ENCODE peak calls at places on chromosomes 13 and 19, in five cellular contexts. One of them, this sample, is unnamed. For H4K20me1 and H3F3A, the result is how much of the 10 kb centered on the place peaks cover.

GRCh38 chr19:17332677-17333581 is 1.7 kb downstream of the ANO8 start:
- DNase-seq in SK-N-SH: peak
- DNase-seq in neural progenitor cell: peak
- DNase-seq in GM23338: peak
- DNase-seq in GM23248: peak
- DNase-seq in this sample: peak

GRCh38 chr19:46299695-46300094 is 2.9 kb downstream of the HIF3A start:
- DNase-seq in SK-N-SH: no peak
- DNase-seq in neural progenitor cell: no peak
- DNase-seq in GM23338: no peak
- DNase-seq in GM23248: no peak
- DNase-seq in this sample: no peak

GRCh38 chr13:96141032-96141431 is 51.1 kb downstream of the HS6ST3 start:
- DNase-seq in SK-N-SH: no peak
- DNase-seq in neural progenitor cell: peak
- DNase-seq in GM23338: peak
- DNase-seq in GM23248: peak
- DNase-seq in this sample: no peak

GRCh38 chr13:106602178-106602577 is 34.2 kb upstream of the ARGLU1 start:
- DNase-seq in SK-N-SH: no peak
- DNase-seq in neural progenitor cell: no peak
- DNase-seq in GM23338: no peak
- DNase-seq in GM23248: no peak
- DNase-seq in this sample: no peak

GRCh38 chr13:69485991-69486592 is 621.5 kb upstream of the ATXN8OS start:
- DNase-seq in SK-N-SH: no peak
- DNase-seq in neural progenitor cell: no peak
- DNase-seq in GM23338: peak
- DNase-seq in GM23248: no peak
- DNase-seq in this sample: no peak

GRCh38 chr13:99540530-99540929 is 39.3 kb downstream of the TM9SF2 start:
- DNase-seq in SK-N-SH: no peak
- DNase-seq in neural progenitor cell: no peak
- DNase-seq in GM23338: no peak
- DNase-seq in GM23248: no peak
- DNase-seq in this sample: no peak

GRCh38 chr19:38852231-38853044 is 2.7 kb upstream of the HNRNPL start:
- DNase-seq in SK-N-SH: peak
- DNase-seq in neural progenitor cell: peak
- DNase-seq in GM23338: peak
- DNase-seq in GM23248: peak
- DNase-seq in this sample: peak

GRCh38 chr13:109494955-109495354 is 291.4 kb downstream of the IRS2 start:
- DNase-seq in SK-N-SH: peak
- DNase-seq in neural progenitor cell: no peak
- DNase-seq in GM23338: no peak
- DNase-seq in GM23248: peak
- DNase-seq in this sample: no peak

GRCh38 chr19:38134538-38135149 is 89.4 kb downstream of the DPF1 start:
- DNase-seq in SK-N-SH: peak
- DNase-seq in neural progenitor cell: peak
- DNase-seq in GM23338: peak
- DNase-seq in GM23248: peak
- DNase-seq in this sample: peak

GRCh38 chr19:34265221-34265650 is 10.9 kb downstream of the GARRE1 start:
- DNase-seq in SK-N-SH: no peak
- DNase-seq in neural progenitor cell: no peak
- DNase-seq in GM23338: peak
- DNase-seq in GM23248: no peak
- DNase-seq in this sample: no peak

GRCh38 chr13:110368408-110368807 is 61.3 kb downstream of the COL4A2 start:
- DNase-seq in SK-N-SH: no peak
- DNase-seq in neural progenitor cell: no peak
- DNase-seq in GM23338: no peak
- DNase-seq in GM23248: no peak
- DNase-seq in this sample: no peak

GRCh38 chr19:4492337-4493103 is 20.4 kb downstream of the HDGFL2 start:
- DNase-seq in SK-N-SH: no peak
- DNase-seq in neural progenitor cell: no peak
- DNase-seq in GM23338: no peak
- DNase-seq in GM23248: no peak
- DNase-seq in this sample: no peak

GRCh38 chr19:3278294-3278693 is 53.8 kb downstream of the CELF5 start:
- DNase-seq in SK-N-SH: no peak
- DNase-seq in neural progenitor cell: no peak
- DNase-seq in GM23338: no peak
- DNase-seq in GM23248: no peak
- DNase-seq in this sample: no peak

GRCh38 chr13:55439450-55439849 is 1701.3 kb upstream of the PRR20A start:
- DNase-seq in SK-N-SH: no peak
- DNase-seq in neural progenitor cell: peak
- DNase-seq in GM23338: peak
- DNase-seq in GM23248: no peak
- DNase-seq in this sample: no peak

GRCh38 chr19:52936958-52937334 is 13.7 kb upstream of the ZNF888 start:
- DNase-seq in SK-N-SH: no peak
- DNase-seq in neural progenitor cell: no peak
- DNase-seq in GM23338: no peak
- DNase-seq in GM23248: no peak
- DNase-seq in this sample: no peak

GRCh38 chr13:28498481-28499115 is 3.7 kb upstream of the FLT1 start:
- DNase-seq in SK-N-SH: no peak
- DNase-seq in neural progenitor cell: no peak
- DNase-seq in GM23338: no peak
- DNase-seq in GM23248: no peak
- DNase-seq in this sample: no peak

GRCh38 chr19:9883231-9883758 is 48.2 kb downstream of the PIN1 start:
- DNase-seq in SK-N-SH: no peak
- DNase-seq in neural progenitor cell: peak
- DNase-seq in GM23338: peak
- DNase-seq in GM23248: no peak
- DNase-seq in this sample: peak

GRCh38 chr13:101626925-101627555 is 174.6 kb downstream of the ITGBL1 start:
- DNase-seq in SK-N-SH: no peak
- DNase-seq in neural progenitor cell: no peak
- DNase-seq in GM23338: no peak
- DNase-seq in GM23248: peak
- DNase-seq in this sample: no peak

GRCh38 chr19:45664575-45664974 is 3.4 kb upstream of the GIPR start:
- DNase-seq in SK-N-SH: no peak
- DNase-seq in neural progenitor cell: no peak
- DNase-seq in GM23338: no peak
- DNase-seq in GM23248: no peak
- DNase-seq in this sample: no peak

DNA sequence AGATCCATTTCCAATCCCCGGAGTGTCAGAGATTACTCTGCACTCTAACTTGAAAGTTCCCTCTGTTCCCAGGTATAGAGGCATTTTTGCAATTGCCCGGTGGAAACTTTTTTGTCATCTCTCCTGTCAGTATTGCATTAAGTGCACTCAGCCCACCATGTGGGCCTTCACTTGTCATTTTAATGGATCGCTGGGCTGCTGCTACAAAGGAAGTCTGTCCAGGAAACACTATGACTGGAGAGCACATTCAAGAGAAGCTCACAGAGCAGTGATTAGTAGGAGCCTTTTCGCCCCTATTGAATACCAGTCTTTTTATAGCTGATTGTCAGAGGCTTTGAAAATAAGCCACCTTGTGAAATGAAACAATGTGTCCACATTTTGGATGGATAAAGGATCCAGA is 181.0 kb downstream of the B3GLCT start:
- DNase-seq in SK-N-SH: no peak
- DNase-seq in neural progenitor cell: peak
- DNase-seq in GM23338: peak
- DNase-seq in GM23248: no peak
- DNase-seq in this sample: no peak
- H4K20me1 ChIP-seq in SK-N-SH: under half
- H4K20me1 ChIP-seq in neural progenitor cell: under half
- H4K20me1 ChIP-seq in GM23338: under half
- H4K20me1 ChIP-seq in GM23248: under half
- H4K20me1 ChIP-seq in this sample: under half

DNA sequence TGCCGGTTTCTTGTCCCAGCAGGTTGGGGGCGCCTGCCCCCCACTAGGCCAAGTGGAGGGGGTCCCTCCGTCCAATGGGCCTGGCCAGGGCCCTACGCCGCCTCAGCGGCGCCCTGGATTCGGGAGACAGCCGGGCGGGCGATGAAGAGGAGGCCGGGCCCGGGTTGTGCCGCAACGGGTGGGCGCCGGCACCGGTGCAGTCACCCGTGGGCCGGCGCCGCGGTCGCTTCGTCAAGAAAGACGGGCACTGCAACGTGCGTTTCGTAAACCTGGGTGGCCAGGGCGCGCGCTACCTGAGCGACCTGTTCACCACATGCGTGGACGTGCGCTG is 6.2 kb downstream of the KCNJ14 start:
- DNase-seq in SK-N-SH: peak
- DNase-seq in neural progenitor cell: no peak
- DNase-seq in GM23338: no peak
- DNase-seq in GM23248: no peak
- DNase-seq in this sample: no peak
- H3F3A ChIP-seq in SK-N-SH: under half
- H3F3A ChIP-seq in neural progenitor cell: under half
- H3F3A ChIP-seq in GM23338: under half
- H3F3A ChIP-seq in GM23248: under half
- H3F3A ChIP-seq in this sample: under half

DNA sequence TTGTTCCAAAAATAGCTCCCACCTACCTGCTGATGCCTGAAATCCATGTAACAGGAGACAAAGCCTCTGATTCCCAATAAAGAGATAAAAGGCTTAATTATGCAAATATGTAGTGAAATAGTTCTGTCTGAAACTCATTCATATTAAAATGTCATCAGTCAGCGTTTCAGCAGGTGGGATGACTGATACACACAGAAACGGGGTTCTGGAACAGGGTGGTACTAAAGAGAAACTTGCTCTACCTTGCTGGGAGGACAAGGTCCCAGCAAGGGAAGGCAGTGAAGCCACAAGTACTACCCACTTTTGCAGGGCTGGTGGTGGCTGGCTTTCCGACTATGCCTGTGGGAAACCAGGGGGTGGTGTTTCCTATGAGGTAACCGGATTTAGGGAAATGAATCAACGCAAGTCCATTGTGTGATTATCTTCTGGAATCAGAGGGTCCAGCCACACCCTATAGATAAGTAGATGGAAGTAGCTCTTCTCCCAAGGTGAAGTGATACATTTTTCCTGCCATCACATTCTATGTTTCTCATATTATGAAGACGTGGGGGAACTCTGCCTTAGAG is 76.3 kb downstream of the KL start:
- DNase-seq in SK-N-SH: no peak
- DNase-seq in neural progenitor cell: no peak
- DNase-seq in GM23338: peak
- DNase-seq in GM23248: no peak
- DNase-seq in this sample: no peak
- H3K27ac ChIP-seq in SK-N-SH: no peak
- H3K27ac ChIP-seq in neural progenitor cell: no peak
- H3K27ac ChIP-seq in GM23338: no peak
- H3K27ac ChIP-seq in GM23248: no peak
- H3K27ac ChIP-seq in this sample: no peak

GRCh38 chr13:98480915-98481510 is 95.9 kb downstream of the STK24 start:
- DNase-seq in SK-N-SH: peak
- DNase-seq in neural progenitor cell: no peak
- DNase-seq in GM23338: no peak
- DNase-seq in GM23248: no peak
- DNase-seq in this sample: no peak
- H4K20me1 ChIP-seq in SK-N-SH: under half
- H4K20me1 ChIP-seq in neural progenitor cell: half or more
- H4K20me1 ChIP-seq in GM23338: half or more
- H4K20me1 ChIP-seq in GM23248: under half
- H4K20me1 ChIP-seq in this sample: under half

GRCh38 chr13:33785384-33785783 is 32.6 kb upstream of the RFC3 start:
- DNase-seq in SK-N-SH: no peak
- DNase-seq in neural progenitor cell: no peak
- DNase-seq in GM23338: no peak
- DNase-seq in GM23248: no peak
- DNase-seq in this sample: no peak

GRCh38 chr13:33793726-33794125 is 24.2 kb upstream of the RFC3 start:
- DNase-seq in SK-N-SH: no peak
- DNase-seq in neural progenitor cell: no peak
- DNase-seq in GM23338: no peak
- DNase-seq in GM23248: peak
- DNase-seq in this sample: no peak

GRCh38 chr13:33789067-33789606 is 28.8 kb upstream of the RFC3 start:
- DNase-seq in SK-N-SH: no peak
- DNase-seq in neural progenitor cell: no peak
- DNase-seq in GM23338: no peak
- DNase-seq in GM23248: no peak
- DNase-seq in this sample: no peak

GRCh38 chr13:33787051-33787591 is 30.8 kb upstream of the RFC3 start:
- DNase-seq in SK-N-SH: peak
- DNase-seq in neural progenitor cell: no peak
- DNase-seq in GM23338: no peak
- DNase-seq in GM23248: peak
- DNase-seq in this sample: no peak

GRCh38 chr13:33789757-33790156 is 28.2 kb upstream of the RFC3 start:
- DNase-seq in SK-N-SH: no peak
- DNase-seq in neural progenitor cell: no peak
- DNase-seq in GM23338: no peak
- DNase-seq in GM23248: no peak
- DNase-seq in this sample: no peak
- H3F3A ChIP-seq in SK-N-SH: under half
- H3F3A ChIP-seq in neural progenitor cell: under half
- H3F3A ChIP-seq in GM23338: under half
- H3F3A ChIP-seq in GM23248: under half
- H3F3A ChIP-seq in this sample: under half

GRCh38 chr19:55581828-55582223 is 1.2 kb upstream of the ZNF579 start:
- DNase-seq in SK-N-SH: no peak
- DNase-seq in neural progenitor cell: no peak
- DNase-seq in GM23338: no peak
- DNase-seq in GM23248: peak
- DNase-seq in this sample: no peak
- H3K27ac ChIP-seq in SK-N-SH: no peak
- H3K27ac ChIP-seq in neural progenitor cell: no peak
- H3K27ac ChIP-seq in GM23338: no peak
- H3K27ac ChIP-seq in GM23248: no peak
- H3K27ac ChIP-seq in this sample: no peak

GRCh38 chr13:113859311-113860050 is 4.4 kb downstream of the GAS6 start:
- DNase-seq in SK-N-SH: no peak
- DNase-seq in neural progenitor cell: no peak
- DNase-seq in GM23338: no peak
- DNase-seq in GM23248: no peak
- DNase-seq in this sample: no peak
- H4K20me1 ChIP-seq in SK-N-SH: half or more
- H4K20me1 ChIP-seq in neural progenitor cell: under half
- H4K20me1 ChIP-seq in GM23338: under half
- H4K20me1 ChIP-seq in GM23248: under half
- H4K20me1 ChIP-seq in this sample: under half

DNA sequence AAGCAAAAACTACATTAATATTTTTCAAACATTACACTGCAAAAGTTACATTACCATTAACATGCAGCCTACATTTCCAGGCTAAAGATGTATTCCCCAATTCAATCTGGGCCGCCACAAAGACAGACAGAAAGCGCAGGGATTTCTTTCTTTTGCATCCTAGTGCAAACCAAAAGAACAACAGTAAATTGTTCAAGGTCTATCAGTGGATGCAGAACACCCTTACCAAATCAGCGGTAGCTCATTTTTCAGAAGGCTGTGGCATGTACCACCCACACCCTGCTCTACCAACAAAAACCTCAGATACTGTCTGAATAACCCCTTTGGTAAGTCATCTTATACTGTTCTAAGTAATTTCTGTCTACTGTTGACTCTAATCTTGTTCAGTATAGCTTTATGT is 3.6 kb downstream of the TPT1 start:
- DNase-seq in SK-N-SH: no peak
- DNase-seq in neural progenitor cell: no peak
- DNase-seq in GM23338: no peak
- DNase-seq in GM23248: no peak
- DNase-seq in this sample: no peak
- H3F3A ChIP-seq in SK-N-SH: half or more
- H3F3A ChIP-seq in neural progenitor cell: half or more
- H3F3A ChIP-seq in GM23338: half or more
- H3F3A ChIP-seq in GM23248: half or more
- H3F3A ChIP-seq in this sample: half or more

GRCh38 chr13:112169941-112170822 is 103.2 kb downstream of the SOX1 start:
- DNase-seq in SK-N-SH: no peak
- DNase-seq in neural progenitor cell: no peak
- DNase-seq in GM23338: no peak
- DNase-seq in GM23248: no peak
- DNase-seq in this sample: no peak
- H3K27ac ChIP-seq in SK-N-SH: no peak
- H3K27ac ChIP-seq in neural progenitor cell: no peak
- H3K27ac ChIP-seq in GM23338: no peak
- H3K27ac ChIP-seq in GM23248: no peak
- H3K27ac ChIP-seq in this sample: no peak